ENCODE peak calls at places on chromosomes 4 and X, in five cellular contexts. J is upper lobe of right lung, D is AG09319, L is lower lobe of right lung, U is GM23338. R is an unnamed sample.
A peak's percentile ranks its signal among the peaks of the same experiment; 100 is the strongest.

GRCh38 chr4:153759407-153760226 is at the start of gene RNF175:
- DNase-seq in J (no peak), L (no peak), D (no peak), U (peak; percentile 87), R (peak; percentile 7)

GRCh38 chr4:53942712-53943111 is 121.7 kb downstream of the CHIC2 start:
- DNase-seq in L (no peak), D (no peak), U (no peak), J (no peak), R (no peak)

GRCh38 chr4:60805500-60806313 is 394.4 kb upstream of the ADGRL3 start:
- DNase-seq in U (peak; percentile 80), L (no peak), D (no peak), J (no peak), R (no peak)

GRCh38 chrX:53930513-53931380 is 113.5 kb downstream of the PHF8 start:
- DNase-seq in U (no peak), D (no peak), L (no peak), J (no peak), R (no peak)

GRCh38 chr4:3215733-3216132 is 33.2 kb upstream of the MSANTD1 start:
- DNase-seq in L (no peak), D (no peak), U (no peak), J (peak; percentile 25), R (no peak)

GRCh38 chrX:49209434-49210251 is 9.7 kb upstream of the SYP start:
- DNase-seq in U (peak; percentile 73), L (no peak), D (no peak), J (no peak), R (peak; percentile 60)

GRCh38 chr4:48340276-48340904 is 939 bp upstream of the SLAIN2 start:
- DNase-seq in L (peak; percentile 50), D (no peak), U (peak; percentile 66), J (no peak), R (peak; percentile 54)

GRCh38 chrX:111095974-111096870 is at the start of gene PAK3:
- DNase-seq in U (peak; percentile 72), D (no peak), J (peak; percentile 55), L (peak; percentile 37), R (peak; percentile 30)

GRCh38 chr4:75935628-75936027 is 5.2 kb downstream of the NAAA start:
- DNase-seq in U (no peak), D (no peak), J (no peak), L (no peak), R (no peak)

GRCh38 chrX:85611926-85612325 is 232.5 kb upstream of the POF1B start:
- DNase-seq in J (no peak), U (peak; percentile 13), D (no peak), L (no peak), R (no peak)

GRCh38 chr4:16066586-16067128 is 17.2 kb downstream of the PROM1 start:
- DNase-seq in U (no peak), L (no peak), D (no peak), J (no peak), R (no peak)

GRCh38 chrX:13258052-13258444 is 61.8 kb downstream of the ATXN3L start:
- DNase-seq in D (no peak), J (no peak), U (no peak), L (no peak), R (no peak)

GRCh38 chr4:169619518-169619957 is 840 bp upstream of the CLCN3 start:
- DNase-seq in L (no peak), U (peak; percentile 69), D (no peak), J (no peak), R (peak; percentile 67)

GRCh38 chrX:1748408-1748807 is 133.5 kb downstream of the ASMT start:
- DNase-seq in L (no peak), J (no peak), U (no peak), D (no peak), R (no peak)

GRCh38 chr4:94419956-94420355 is 31.8 kb upstream of the PDLIM5 start:
- DNase-seq in U (no peak), J (no peak), D (no peak), L (no peak), R (no peak)

GRCh38 chr4:104491396-104491821 is 3.3 kb downstream of the CXXC4 start:
- DNase-seq in U (peak; percentile 64), L (peak; percentile 51), D (no peak), J (peak; percentile 70), R (peak; percentile 44)

GRCh38 chr4:38367642-38368189 is 296.3 kb upstream of the KLF3 start:
- DNase-seq in U (no peak), D (no peak), L (no peak), J (no peak), R (no peak)

GRCh38 chr4:122602277-122603142 is 18.4 kb downstream of the IL21 start:
- DNase-seq in D (peak; percentile 3), L (no peak), J (no peak), U (peak; percentile 73), R (no peak)

GRCh38 chrX:111407948-111408347 is 4.0 kb downstream of the DCX start:
- DNase-seq in U (no peak), D (no peak), J (no peak), L (no peak), R (no peak)

GRCh38 chr4:150817017-150817416 is 198.1 kb downstream of the LRBA start:
- DNase-seq in U (no peak), J (no peak), L (no peak), D (no peak), R (no peak)

GRCh38 chr4:11165052-11165451 is 263.6 kb downstream of the HS3ST1 start:
- DNase-seq in D (no peak), U (no peak), L (no peak), J (no peak), R (no peak)

GRCh38 chrX:12988797-12989196 is 13.9 kb downstream of the TMSB4X start:
- DNase-seq in D (no peak), L (no peak), J (no peak), U (no peak), R (no peak)

GRCh38 chr4:152460488-152460887 is 75.4 kb downstream of the FBXW7 start:
- DNase-seq in U (no peak), L (no peak), J (no peak), D (peak; percentile 35), R (no peak)

GRCh38 chr4:106369456-106370060 is 980 bp upstream of the GIMD1 start:
- DNase-seq in D (peak; percentile 66), U (peak; percentile 83), L (no peak), J (no peak), R (peak; percentile 56)

GRCh38 chr4:112109455-112110425 is 35.5 kb upstream of the FAM241A start:
- DNase-seq in J (no peak), L (no peak), U (no peak), D (no peak), R (no peak)

GRCh38 chr4:10746371-10747143 is 62.0 kb upstream of the CLNK start:
- DNase-seq in U (no peak), L (no peak), D (no peak), J (no peak), R (no peak)

GRCh38 chr4:176139518-176139917 is 55.9 kb downstream of the SPATA4 start:
- DNase-seq in D (no peak), J (no peak), L (no peak), U (no peak), R (no peak)

GRCh38 chrX:122703762-122704161 is 480.3 kb upstream of the GRIA3 start:
- DNase-seq in J (no peak), D (no peak), U (peak; percentile 1), L (no peak), R (no peak)

GRCh38 chrX:20530319-20530979 is 263.7 kb upstream of the RPS6KA3 start:
- DNase-seq in J (no peak), D (no peak), U (peak; percentile 62), L (no peak), R (peak; percentile 69)

GRCh38 chrX:69546978-69547377 is 42.9 kb downstream of the NALF2 start:
- DNase-seq in D (no peak), J (no peak), L (no peak), U (no peak), R (no peak)

GRCh38 chr4:57151481-57151880 is 41.3 kb upstream of the IGFBP7 start:
- DNase-seq in L (no peak), U (peak; percentile 15), D (no peak), J (no peak), R (no peak)

GRCh38 chr4:110514889-110515479 is 39.0 kb downstream of the ENPEP start:
- DNase-seq in J (no peak), L (no peak), D (no peak), U (peak; percentile 69), R (no peak)

GRCh38 chr4:67934628-67935027 is 28.7 kb downstream of the TMPRSS11A start:
- DNase-seq in U (peak; percentile 35), L (no peak), D (no peak), J (no peak), R (no peak)

GRCh38 chrX:88613338-88613737 is 133.7 kb upstream of the CPXCR1 start:
- DNase-seq in L (no peak), D (no peak), U (peak; percentile 64), J (no peak), R (no peak)
- TF ChIP-seq CTCF in L (peak; percentile 13), D (peak; percentile 11), U (peak; percentile 72), J (no peak), R (no peak)

DNA sequence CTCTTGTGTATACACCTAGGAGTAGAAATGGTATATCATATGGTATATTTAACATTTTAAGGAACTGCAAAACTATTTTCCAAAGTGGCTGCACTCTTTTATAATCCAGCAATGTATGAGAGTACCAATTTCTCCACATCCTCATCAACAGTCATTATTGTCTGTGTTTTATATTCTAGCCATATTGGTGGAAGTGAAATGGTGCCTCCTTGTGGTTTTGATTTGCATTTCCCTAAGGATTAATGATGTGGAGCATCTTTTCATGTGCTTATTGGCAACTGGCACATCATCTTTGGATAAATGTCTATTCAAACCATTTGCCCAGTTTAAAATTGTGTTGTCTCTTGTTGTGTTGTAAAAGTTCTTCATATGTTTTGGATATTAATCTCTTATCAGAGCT is 9.6 kb downstream of the BMP15 start:
- DNase-seq in L (no peak), D (no peak), J (no peak), U (peak; percentile 41), R (no peak)
- TF ChIP-seq CTCF in L (peak; percentile 34), D (peak; percentile 25), J (peak; percentile 41), U (peak; percentile 55), R (no peak)

DNA sequence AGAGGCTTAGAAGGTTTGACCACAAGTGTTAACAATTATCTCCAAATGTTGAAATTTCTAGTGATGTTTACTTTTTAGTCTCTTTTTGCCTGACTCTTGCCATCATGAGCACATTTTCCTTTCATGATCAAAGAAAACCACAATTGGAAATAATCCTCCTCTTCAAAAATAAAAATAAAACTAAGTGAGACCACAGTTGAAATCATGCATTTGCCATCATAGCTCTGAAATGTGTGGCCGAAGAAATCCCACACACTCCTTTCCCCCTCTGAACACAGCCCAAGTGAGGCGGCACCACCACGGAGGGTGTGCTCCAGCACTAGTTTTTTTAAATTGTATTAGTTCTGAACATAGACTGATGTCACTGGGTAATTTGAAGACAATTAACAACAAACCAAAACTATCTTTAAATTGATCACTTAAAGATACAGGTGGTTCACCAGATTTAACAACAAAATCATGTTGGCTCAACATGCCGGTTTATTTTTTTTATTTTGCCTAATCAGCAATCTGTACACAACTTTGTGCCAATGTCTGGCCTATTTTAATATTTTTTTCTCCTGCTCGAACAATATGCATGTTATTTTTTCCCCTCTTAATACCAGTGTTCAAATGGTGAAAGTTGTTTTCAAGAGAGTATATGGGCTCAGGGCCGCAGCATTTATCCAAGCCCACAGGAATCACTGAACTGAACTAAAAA is 17.6 kb downstream of the APBB2 start:
- DNase-seq in D (no peak), L (no peak), J (no peak), U (no peak), R (no peak)
- TF ChIP-seq CTCF in D (no peak), L (no peak), J (no peak), U (no peak), R (no peak)

GRCh38 chr4:1504786-1505500 is 98.7 kb upstream of the NKX1-1 start:
- DNase-seq in D (no peak), U (no peak), J (peak; percentile 54), L (peak; percentile 23), R (no peak)
- TF ChIP-seq CTCF in D (no peak), U (no peak), J (no peak), L (no peak), R (no peak)